ENCODE peak calls at places on chromosomes 16 and 17, in five cellular contexts. H is HepG2, F is GM12878, B is K562, N is SK-N-SH. M is an unnamed sample.

GRCh38 chr17:42180922-42181850 is at the start of gene KCNH4:
- DNase-seq in H (peak; percentile 39), F (peak; percentile 58), B (peak; percentile 97), N (peak; percentile 99), M (peak; percentile 85)

GRCh38 chr17:69724236-69724635 is 309.7 kb downstream of the MAP2K6 start:
- DNase-seq in H (no peak), F (no peak), B (no peak), N (no peak), M (no peak)

GRCh38 chr16:50265260-50265659 is 1.1 kb upstream of the ADCY7 start:
- DNase-seq in H (peak; percentile 69), F (no peak), B (peak; percentile 65), N (peak; percentile 62), M (no peak)

GRCh38 chr16:19223235-19223847 is 55.3 kb downstream of the SYT17 start:
- DNase-seq in H (peak; percentile 58), F (no peak), B (peak; percentile 61), N (no peak), M (peak; percentile 49)

GRCh38 chr16:27943766-27944165 is 119.7 kb downstream of the GSG1L start:
- DNase-seq in H (no peak), F (no peak), B (no peak), N (no peak), M (no peak)

GRCh38 chr16:4591706-4592470 is 22.8 kb downstream of the UBALD1 start:
- DNase-seq in H (no peak), F (no peak), B (no peak), N (peak; percentile 35), M (no peak)

GRCh38 chr17:63704836-63705235 is 4.9 kb upstream of the LIMD2 start:
- DNase-seq in H (no peak), F (no peak), B (no peak), N (no peak), M (no peak)

GRCh38 chr16:19283637-19284036 is 1.9 kb upstream of the CLEC19A start:
- DNase-seq in H (no peak), F (no peak), B (no peak), N (no peak), M (no peak)

GRCh38 chr17:8073627-8074485 is 13.7 kb downstream of the ALOX12B start:
- DNase-seq in H (peak; percentile 32), F (no peak), B (peak; percentile 76), N (peak; percentile 89), M (peak; percentile 85)

GRCh38 chr16:78659668-78660217 is 560.3 kb downstream of the WWOX start:
- DNase-seq in H (no peak), F (no peak), B (no peak), N (no peak), M (no peak)

GRCh38 chr16:79599256-79599836 is 1.2 kb downstream of the MAF start:
- DNase-seq in H (no peak), F (no peak), B (no peak), N (peak; percentile 66), M (no peak)

GRCh38 chr17:56230660-56231059 is 77.4 kb downstream of the ANKFN1 start:
- DNase-seq in H (no peak), F (no peak), B (no peak), N (no peak), M (no peak)

DNA sequence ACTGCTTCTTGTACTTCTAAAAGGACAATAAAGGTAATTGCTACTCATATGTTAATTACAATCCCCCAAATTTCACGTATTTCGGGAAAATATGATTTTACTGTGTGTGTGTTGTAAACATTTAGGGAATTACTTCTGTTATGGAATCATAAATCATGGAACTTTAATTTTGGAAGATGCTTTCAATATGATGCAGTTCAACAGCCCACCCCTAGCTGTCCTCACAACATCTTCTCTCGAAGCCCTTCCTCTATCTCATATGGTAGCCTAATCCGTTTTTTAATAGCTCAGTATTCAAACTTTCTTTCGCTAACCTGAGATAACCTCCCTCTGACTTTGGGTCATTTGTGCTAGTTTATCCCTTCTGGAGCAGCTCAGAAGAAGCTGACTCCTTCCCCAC is 78.4 kb downstream of the ANKFN1 start:
- DNase-seq in H (no peak), F (no peak), B (no peak), N (no peak), M (no peak)
- TF ChIP-seq FOXM1 in H (no peak), F (no peak), B (no peak), N (no peak), M (no peak)

DNA sequence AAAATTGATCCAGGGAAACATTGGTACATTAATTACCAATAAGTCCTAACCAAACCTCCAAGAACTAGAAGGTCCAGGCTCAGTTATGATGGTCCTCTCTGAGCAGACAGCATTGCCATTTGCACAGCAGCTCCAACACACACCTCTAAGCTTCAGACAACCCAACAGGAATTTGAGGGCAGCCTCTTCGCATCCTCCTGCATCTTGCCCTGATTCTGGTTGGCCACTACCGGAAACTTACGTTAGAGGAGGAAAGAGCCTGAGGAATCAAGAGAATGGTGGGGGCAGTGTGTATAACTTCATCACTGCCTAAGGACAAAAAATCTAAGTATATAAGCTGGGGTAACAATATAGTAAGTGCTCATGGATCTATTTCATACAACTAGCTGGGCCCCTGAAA is 15.7 kb downstream of the FAM117A start:
- DNase-seq in H (no peak), F (no peak), B (no peak), N (no peak), M (no peak)
- TF ChIP-seq FOXM1 in H (no peak), F (no peak), B (no peak), N (no peak), M (no peak)

GRCh38 chr16:85746431-85747227 is 4.3 kb downstream of the C16orf74 start:
- DNase-seq in H (no peak), F (no peak), B (no peak), N (no peak), M (no peak)
- TF ChIP-seq FOXM1 in H (no peak), F (no peak), B (no peak), N (no peak), M (no peak)

GRCh38 chr17:27579897-27580321 is 51.1 kb upstream of the LGALS9 start:
- DNase-seq in H (no peak), F (no peak), B (peak; percentile 62), N (no peak), M (no peak)
- TF ChIP-seq FOXM1 in H (no peak), F (no peak), B (no peak), N (no peak), M (no peak)

GRCh38 chr17:57016764-57017116 is 38.8 kb downstream of the SCPEP1 start:
- DNase-seq in H (no peak), F (no peak), B (no peak), N (no peak), M (no peak)
- TF ChIP-seq FOXM1 in H (no peak), F (no peak), B (no peak), N (no peak), M (no peak)

GRCh38 chr16:74740795-74741304 is 33.8 kb downstream of the FA2H start:
- DNase-seq in H (no peak), F (no peak), B (no peak), N (no peak), M (no peak)
- TF ChIP-seq FOXM1 in H (no peak), F (no peak), B (no peak), N (no peak), M (no peak)

GRCh38 chr16:1317479-1318267 is 8.2 kb downstream of the UBE2I start:
- DNase-seq in H (no peak), F (no peak), B (no peak), N (no peak), M (no peak)
- TF ChIP-seq FOXM1 in H (no peak), F (no peak), B (no peak), N (no peak), M (no peak)

GRCh38 chr16:64450170-64450569 is 671.7 kb downstream of the CDH11 start:
- DNase-seq in H (no peak), F (no peak), B (no peak), N (no peak), M (no peak)
- TF ChIP-seq FOXM1 in H (no peak), F (no peak), B (no peak), N (no peak), M (no peak)